ENCODE peak calls at places on chromosomes 11 and 22, in seven cellular contexts. One of them, this sample, is unnamed. For H3K36me3, the result is how much of the 10 kb centered on the place peaks cover.

GRCh38 chr11:12838463-12839120 is 164.4 kb downstream of the TEAD1 start:
- DNase-seq in adrenal gland: peak
- DNase-seq in CD8-positive, alpha-beta T cell: no peak
- DNase-seq in bronchial epithelial cell: peak
- DNase-seq in IMR-90: no peak
- DNase-seq in OCI-LY7: no peak
- DNase-seq in BJ: no peak
- DNase-seq in this sample: no peak

GRCh38 chr22:22752556-22753477 is 108.4 kb downstream of the GGTLC2 start:
- DNase-seq in adrenal gland: peak
- DNase-seq in CD8-positive, alpha-beta T cell: peak
- DNase-seq in bronchial epithelial cell: peak
- DNase-seq in IMR-90: peak
- DNase-seq in OCI-LY7: peak
- DNase-seq in BJ: no peak
- DNase-seq in this sample: no peak

GRCh38 chr11:9606799-9607510 is 33.5 kb downstream of the WEE1 start:
- DNase-seq in adrenal gland: no peak
- DNase-seq in CD8-positive, alpha-beta T cell: no peak
- DNase-seq in bronchial epithelial cell: no peak
- DNase-seq in IMR-90: no peak
- DNase-seq in OCI-LY7: peak
- DNase-seq in BJ: no peak
- DNase-seq in this sample: no peak

GRCh38 chr11:2524446-2525165 is 79.8 kb downstream of the KCNQ1 start:
- DNase-seq in adrenal gland: peak
- DNase-seq in CD8-positive, alpha-beta T cell: no peak
- DNase-seq in bronchial epithelial cell: no peak
- DNase-seq in IMR-90: no peak
- DNase-seq in OCI-LY7: no peak
- DNase-seq in BJ: no peak
- DNase-seq in this sample: no peak

GRCh38 chr11:64970731-64971151 is 1.2 kb downstream of the MAJIN start:
- DNase-seq in adrenal gland: no peak
- DNase-seq in CD8-positive, alpha-beta T cell: no peak
- DNase-seq in bronchial epithelial cell: peak
- DNase-seq in IMR-90: no peak
- DNase-seq in OCI-LY7: peak
- DNase-seq in BJ: no peak
- DNase-seq in this sample: no peak

GRCh38 chr11:18310800-18311340 is 11.1 kb downstream of the HPS5 start:
- DNase-seq in adrenal gland: peak
- DNase-seq in CD8-positive, alpha-beta T cell: no peak
- DNase-seq in bronchial epithelial cell: peak
- DNase-seq in IMR-90: no peak
- DNase-seq in OCI-LY7: no peak
- DNase-seq in BJ: no peak
- DNase-seq in this sample: peak

GRCh38 chr22:48921411-48921903 is 906.2 kb downstream of the BRD1 start:
- DNase-seq in adrenal gland: no peak
- DNase-seq in CD8-positive, alpha-beta T cell: no peak
- DNase-seq in bronchial epithelial cell: no peak
- DNase-seq in IMR-90: no peak
- DNase-seq in OCI-LY7: no peak
- DNase-seq in BJ: no peak
- DNase-seq in this sample: no peak

GRCh38 chr11:121032546-121032945 is 8.6 kb downstream of the TBCEL start:
- DNase-seq in adrenal gland: no peak
- DNase-seq in CD8-positive, alpha-beta T cell: no peak
- DNase-seq in bronchial epithelial cell: no peak
- DNase-seq in IMR-90: no peak
- DNase-seq in OCI-LY7: no peak
- DNase-seq in BJ: no peak
- DNase-seq in this sample: no peak

GRCh38 chr11:32400196-32400595 is 35.1 kb downstream of the WT1 start:
- DNase-seq in adrenal gland: no peak
- DNase-seq in CD8-positive, alpha-beta T cell: no peak
- DNase-seq in bronchial epithelial cell: peak
- DNase-seq in IMR-90: peak
- DNase-seq in OCI-LY7: no peak
- DNase-seq in BJ: no peak
- DNase-seq in this sample: no peak

GRCh38 chr11:123483058-123483457 is 53.0 kb downstream of the GRAMD1B start:
- DNase-seq in adrenal gland: no peak
- DNase-seq in CD8-positive, alpha-beta T cell: no peak
- DNase-seq in bronchial epithelial cell: peak
- DNase-seq in IMR-90: peak
- DNase-seq in OCI-LY7: no peak
- DNase-seq in BJ: no peak
- DNase-seq in this sample: no peak

GRCh38 chr11:58485961-58486360 is 21.9 kb downstream of the OR5B21 start:
- DNase-seq in adrenal gland: no peak
- DNase-seq in CD8-positive, alpha-beta T cell: no peak
- DNase-seq in bronchial epithelial cell: no peak
- DNase-seq in IMR-90: no peak
- DNase-seq in OCI-LY7: no peak
- DNase-seq in BJ: no peak
- DNase-seq in this sample: no peak

GRCh38 chr11:11865449-11865848 is 23.7 kb downstream of the USP47 start:
- DNase-seq in adrenal gland: no peak
- DNase-seq in CD8-positive, alpha-beta T cell: no peak
- DNase-seq in bronchial epithelial cell: no peak
- DNase-seq in IMR-90: no peak
- DNase-seq in OCI-LY7: no peak
- DNase-seq in BJ: no peak
- DNase-seq in this sample: no peak

GRCh38 chr11:120520091-120520822 is 8.7 kb downstream of the GRIK4 start:
- DNase-seq in adrenal gland: no peak
- DNase-seq in CD8-positive, alpha-beta T cell: no peak
- DNase-seq in bronchial epithelial cell: no peak
- DNase-seq in IMR-90: no peak
- DNase-seq in OCI-LY7: no peak
- DNase-seq in BJ: no peak
- DNase-seq in this sample: no peak

GRCh38 chr22:29519996-29520395 is 33.6 kb downstream of the THOC5 start:
- DNase-seq in adrenal gland: no peak
- DNase-seq in CD8-positive, alpha-beta T cell: no peak
- DNase-seq in bronchial epithelial cell: no peak
- DNase-seq in IMR-90: no peak
- DNase-seq in OCI-LY7: no peak
- DNase-seq in BJ: no peak
- DNase-seq in this sample: no peak

GRCh38 chr11:64887757-64888405 is 9.5 kb upstream of the EHD1 start:
- DNase-seq in adrenal gland: peak
- DNase-seq in CD8-positive, alpha-beta T cell: peak
- DNase-seq in bronchial epithelial cell: peak
- DNase-seq in IMR-90: no peak
- DNase-seq in OCI-LY7: peak
- DNase-seq in BJ: no peak
- DNase-seq in this sample: peak

GRCh38 chr22:24697671-24698082 is 76.8 kb downstream of the PIWIL3 start:
- DNase-seq in adrenal gland: peak
- DNase-seq in CD8-positive, alpha-beta T cell: no peak
- DNase-seq in bronchial epithelial cell: peak
- DNase-seq in IMR-90: no peak
- DNase-seq in OCI-LY7: no peak
- DNase-seq in BJ: no peak
- DNase-seq in this sample: no peak

GRCh38 chr11:94017446-94017845 is 3.7 kb upstream of the HEPHL1 start:
- DNase-seq in adrenal gland: no peak
- DNase-seq in CD8-positive, alpha-beta T cell: no peak
- DNase-seq in bronchial epithelial cell: peak
- DNase-seq in IMR-90: peak
- DNase-seq in OCI-LY7: no peak
- DNase-seq in BJ: no peak
- DNase-seq in this sample: no peak

GRCh38 chr11:33716236-33716635 is 15.6 kb upstream of the C11orf91 start:
- DNase-seq in adrenal gland: peak
- DNase-seq in CD8-positive, alpha-beta T cell: no peak
- DNase-seq in bronchial epithelial cell: peak
- DNase-seq in IMR-90: no peak
- DNase-seq in OCI-LY7: peak
- DNase-seq in BJ: no peak
- DNase-seq in this sample: no peak

GRCh38 chr11:58616594-58616993 is 5.9 kb upstream of the CNTF start:
- DNase-seq in adrenal gland: peak
- DNase-seq in CD8-positive, alpha-beta T cell: no peak
- DNase-seq in bronchial epithelial cell: peak
- DNase-seq in IMR-90: peak
- DNase-seq in OCI-LY7: no peak
- DNase-seq in BJ: peak
- DNase-seq in this sample: no peak

GRCh38 chr22:36084717-36085116 is 56.1 kb upstream of the RBFOX2 start:
- DNase-seq in adrenal gland: no peak
- DNase-seq in CD8-positive, alpha-beta T cell: no peak
- DNase-seq in bronchial epithelial cell: no peak
- DNase-seq in IMR-90: no peak
- DNase-seq in OCI-LY7: no peak
- DNase-seq in BJ: no peak
- DNase-seq in this sample: no peak

GRCh38 chr11:96486890-96487633 is 97.2 kb downstream of the JRKL start:
- DNase-seq in adrenal gland: peak
- DNase-seq in CD8-positive, alpha-beta T cell: no peak
- DNase-seq in bronchial epithelial cell: peak
- DNase-seq in IMR-90: peak
- DNase-seq in OCI-LY7: no peak
- DNase-seq in BJ: no peak
- DNase-seq in this sample: no peak

GRCh38 chr11:117145393-117145761 is 1.3 kb downstream of the PAFAH1B2 start:
- DNase-seq in adrenal gland: peak
- DNase-seq in CD8-positive, alpha-beta T cell: no peak
- DNase-seq in bronchial epithelial cell: peak
- DNase-seq in IMR-90: peak
- DNase-seq in OCI-LY7: peak
- DNase-seq in BJ: no peak
- DNase-seq in this sample: no peak

GRCh38 chr11:73114110-73114834 is 27.8 kb downstream of the FCHSD2 start:
- DNase-seq in adrenal gland: no peak
- DNase-seq in CD8-positive, alpha-beta T cell: no peak
- DNase-seq in bronchial epithelial cell: peak
- DNase-seq in IMR-90: no peak
- DNase-seq in OCI-LY7: no peak
- DNase-seq in BJ: no peak
- DNase-seq in this sample: no peak
- H3K36me3 ChIP-seq in adrenal gland: under half
- H3K36me3 ChIP-seq in CD8-positive, alpha-beta T cell: under half
- H3K36me3 ChIP-seq in bronchial epithelial cell: under half
- H3K36me3 ChIP-seq in IMR-90: under half
- H3K36me3 ChIP-seq in OCI-LY7: half or more
- H3K36me3 ChIP-seq in BJ: under half
- H3K36me3 ChIP-seq in this sample: under half

DNA sequence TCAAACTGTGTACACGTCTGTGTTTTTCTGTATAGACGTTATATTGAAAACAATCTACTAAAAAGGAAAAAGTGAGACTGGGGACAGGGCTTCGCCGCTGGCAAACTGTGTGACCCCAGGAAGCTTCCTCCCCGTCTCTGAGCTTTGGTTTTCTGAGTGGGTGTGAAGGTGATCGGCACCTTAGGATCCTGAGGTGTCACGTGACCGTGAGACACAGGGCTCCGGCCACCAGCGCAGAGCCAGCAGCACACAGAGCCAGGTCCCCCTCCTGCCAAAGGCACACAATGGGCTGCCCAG is 32.0 kb downstream of the KIAA0930 start:
- DNase-seq in adrenal gland: no peak
- DNase-seq in CD8-positive, alpha-beta T cell: no peak
- DNase-seq in bronchial epithelial cell: no peak
- DNase-seq in IMR-90: no peak
- DNase-seq in OCI-LY7: no peak
- DNase-seq in BJ: no peak
- DNase-seq in this sample: no peak
- TF ChIP-seq CTCF in adrenal gland: no peak
- TF ChIP-seq CTCF in CD8-positive, alpha-beta T cell: no peak
- TF ChIP-seq CTCF in bronchial epithelial cell: no peak
- TF ChIP-seq CTCF in IMR-90: no peak
- TF ChIP-seq CTCF in OCI-LY7: no peak
- TF ChIP-seq CTCF in BJ: no peak
- TF ChIP-seq CTCF in this sample: no peak

GRCh38 chr11:69894126-69895047 is 75.2 kb upstream of the FGF3 start:
- DNase-seq in adrenal gland: no peak
- DNase-seq in CD8-positive, alpha-beta T cell: no peak
- DNase-seq in bronchial epithelial cell: no peak
- DNase-seq in IMR-90: peak
- DNase-seq in OCI-LY7: no peak
- DNase-seq in BJ: no peak
- DNase-seq in this sample: no peak
- H3K4me3 ChIP-seq in adrenal gland: no peak
- H3K4me3 ChIP-seq in CD8-positive, alpha-beta T cell: no peak
- H3K4me3 ChIP-seq in bronchial epithelial cell: no peak
- H3K4me3 ChIP-seq in IMR-90: no peak
- H3K4me3 ChIP-seq in OCI-LY7: no peak
- H3K4me3 ChIP-seq in BJ: no peak
- H3K4me3 ChIP-seq in this sample: no peak

GRCh38 chr11:118485273-118485672 is 42.0 kb upstream of the TTC36 start:
- DNase-seq in adrenal gland: no peak
- DNase-seq in CD8-positive, alpha-beta T cell: no peak
- DNase-seq in bronchial epithelial cell: no peak
- DNase-seq in IMR-90: no peak
- DNase-seq in OCI-LY7: no peak
- DNase-seq in BJ: no peak
- DNase-seq in this sample: no peak
- H3K36me3 ChIP-seq in adrenal gland: half or more
- H3K36me3 ChIP-seq in CD8-positive, alpha-beta T cell: under half
- H3K36me3 ChIP-seq in bronchial epithelial cell: under half
- H3K36me3 ChIP-seq in IMR-90: under half
- H3K36me3 ChIP-seq in OCI-LY7: half or more
- H3K36me3 ChIP-seq in BJ: under half
- H3K36me3 ChIP-seq in this sample: under half

This sample was measured in GM06990.